ENCODE peak calls at places on chromosomes 11 and 22, in ten cellular contexts. I, W, L, H, P, A, Z, T, F and C are unnamed samples.

GRCh38 chr11:115699733-115700132 is 195.5 kb upstream of the CADM1 start:
- DNase-seq in T (no peak), L (no peak), F (no peak), P (no peak), I (no peak), A (peak), Z (peak), H (no peak), W (no peak), C (no peak)

GRCh38 chr11:64500176-64501013 is 90.6 kb upstream of the SLC22A12 start:
- DNase-seq in I (no peak), W (no peak), F (no peak), L (no peak), Z (no peak), H (no peak), T (no peak), A (no peak), P (no peak), C (no peak)

GRCh38 chr11:129709801-129710398 is 105.7 kb upstream of the TMEM45B start:
- DNase-seq in L (no peak), Z (no peak), W (no peak), T (no peak), A (peak), I (no peak), F (no peak), P (no peak), H (no peak), C (peak)

GRCh38 chr11:117273550-117274289 is 17.4 kb upstream of the BACE1-AS start:
- DNase-seq in I (no peak), H (no peak), W (no peak), P (no peak), T (no peak), F (no peak), L (no peak), Z (peak), A (no peak), C (no peak)

GRCh38 chr22:26893034-26893710 is 235.8 kb downstream of the MIAT start:
- DNase-seq in T (no peak), P (no peak), F (peak), L (no peak), Z (no peak), W (no peak), H (no peak), A (no peak), I (no peak), C (no peak)

GRCh38 chr22:30185129-30185528 is 61.4 kb downstream of the LIF start:
- DNase-seq in L (no peak), F (no peak), T (no peak), Z (no peak), H (no peak), W (no peak), P (no peak), A (no peak), I (no peak), C (no peak)

GRCh38 chr11:24965780-24966179 is 468.9 kb downstream of the LUZP2 start:
- DNase-seq in F (no peak), P (no peak), W (no peak), H (no peak), A (no peak), I (no peak), T (no peak), L (no peak), Z (no peak), C (no peak)

GRCh38 chr11:47396049-47396320 is 12.4 kb upstream of the SLC39A13 start:
- DNase-seq in W (no peak), L (no peak), H (no peak), A (peak), I (no peak), T (no peak), Z (no peak), F (no peak), P (no peak), C (no peak)

GRCh38 chr11:85712953-85713352 is 27.0 kb upstream of the CCDC89 start:
- DNase-seq in Z (no peak), L (no peak), W (no peak), F (no peak), H (no peak), I (no peak), A (no peak), T (no peak), P (no peak), C (no peak)

GRCh38 chr11:92978226-92979111 is 9.0 kb downstream of the MTNR1B start:
- DNase-seq in W (peak), F (no peak), I (no peak), P (no peak), T (no peak), A (no peak), L (no peak), H (no peak), Z (no peak), C (no peak)

GRCh38 chr11:120342678-120343077 is 6.5 kb downstream of the ARHGEF12 start:
- DNase-seq in H (no peak), W (no peak), Z (no peak), P (no peak), L (no peak), T (no peak), F (no peak), I (no peak), A (no peak), C (no peak)

GRCh38 chr11:122082203-122082602 is 33.8 kb downstream of the BLID start:
- DNase-seq in T (no peak), W (no peak), F (no peak), L (no peak), A (no peak), H (no peak), P (no peak), I (no peak), Z (no peak), C (no peak)

GRCh38 chr11:34565417-34566208 is 52.0 kb upstream of the ELF5 start:
- DNase-seq in L (no peak), Z (no peak), A (no peak), W (no peak), T (peak), P (no peak), F (no peak), I (peak), H (no peak), C (peak)

GRCh38 chr11:119694334-119694733 is 34.7 kb downstream of the NECTIN1 start:
- DNase-seq in Z (no peak), W (no peak), A (no peak), T (peak), F (no peak), L (no peak), P (no peak), H (no peak), I (no peak), C (peak)

GRCh38 chr11:71324788-71325417 is 72.5 kb upstream of the SHANK2 start:
- DNase-seq in W (no peak), I (no peak), Z (no peak), F (no peak), L (no peak), A (no peak), H (peak), P (no peak), T (no peak), C (no peak)

GRCh38 chr11:1442807-1443366 is 43.7 kb downstream of the MOB2 start:
- DNase-seq in F (no peak), A (no peak), P (no peak), W (no peak), L (no peak), Z (no peak), T (no peak), I (no peak), H (no peak), C (no peak)

GRCh38 chr11:99631618-99632017 is 610.9 kb downstream of the CNTN5 start:
- DNase-seq in W (no peak), Z (no peak), P (no peak), A (no peak), I (no peak), F (no peak), L (no peak), T (no peak), H (no peak), C (no peak)

GRCh38 chr11:94493443-94494199 is at the start of the genes ANKRD49 and MRE11:
- DNase-seq in P (peak), A (peak), W (peak), I (peak), Z (peak), L (peak), T (peak), H (peak), F (peak), C (peak)
- H3K27ac ChIP-seq in P (peak), A (peak), W (peak), I (peak), Z (peak), L (peak), T (peak), H (peak), F (peak), C (peak)

GRCh38 chr11:6655790-6656580 is at the start of gene DCHS1:
- DNase-seq in P (peak), L (no peak), Z (no peak), T (no peak), F (no peak), I (no peak), W (no peak), A (no peak), H (no peak), C (no peak)
- H3K27ac ChIP-seq in P (peak), L (peak), Z (no peak), T (peak), F (peak), I (peak), W (peak), A (peak), H (peak), C (peak)

DNA sequence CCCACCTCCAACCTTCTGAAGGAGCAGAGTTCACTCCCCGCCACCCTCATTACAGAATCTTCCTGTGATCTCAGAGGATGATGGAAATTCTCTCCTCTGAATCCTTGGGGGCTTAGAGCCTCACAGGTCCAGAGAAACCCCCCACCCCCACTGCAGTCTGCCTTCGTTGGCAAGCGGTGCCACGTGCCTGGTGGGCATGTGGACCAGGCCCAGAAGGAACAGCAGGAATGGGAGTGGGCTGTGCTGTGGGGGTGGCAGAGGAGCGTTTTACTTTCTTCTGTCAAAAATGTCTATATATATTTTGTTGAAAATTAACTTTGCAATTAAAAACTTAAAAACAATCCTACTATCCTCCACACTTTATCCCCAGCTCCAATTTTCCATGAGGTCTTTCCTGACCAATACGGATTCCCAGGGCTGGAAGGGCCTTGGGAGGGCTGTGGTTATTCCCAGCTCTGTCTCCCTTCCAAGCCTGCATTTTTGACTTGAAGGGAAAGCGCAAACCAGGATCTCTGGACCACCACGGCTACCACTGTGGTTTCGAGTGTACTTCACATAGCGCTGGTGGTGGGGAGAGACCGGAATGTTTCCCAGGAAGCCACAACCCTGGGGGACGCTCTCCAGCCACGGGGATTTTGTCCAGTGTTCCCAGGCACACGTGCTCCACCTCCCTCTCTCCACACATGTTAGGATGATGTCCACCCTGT is 986 bp upstream of the NPTXR start:
- DNase-seq in F (no peak), H (no peak), L (no peak), T (no peak), I (no peak), P (no peak), A (no peak), Z (no peak), W (no peak), C (no peak)
- H3K27ac ChIP-seq in F (peak), H (no peak), L (no peak), T (no peak), I (no peak), P (peak), A (peak), Z (no peak), W (peak), C (no peak)

GRCh38 chr22:17264321-17265052 is 45.3 kb upstream of the ADA2 start:
- DNase-seq in T (no peak), I (no peak), P (peak), Z (no peak), A (no peak), L (no peak), W (no peak), H (no peak), F (no peak), C (no peak)
- H3K27ac ChIP-seq in T (no peak), I (no peak), P (peak), Z (no peak), A (no peak), L (no peak), W (peak), H (peak), F (peak), C (peak)

GRCh38 chr22:38760477-38761201 is 4.8 kb upstream of the SUN2 start:
- DNase-seq in I (no peak), F (no peak), P (no peak), L (no peak), Z (no peak), H (no peak), T (no peak), W (peak), A (no peak), C (no peak)
- H3K27ac ChIP-seq in I (no peak), F (no peak), P (no peak), L (no peak), Z (no peak), H (no peak), T (no peak), W (peak), A (no peak), C (no peak)